ENCODE peak calls at places on chromosomes 16 and 17, in six cellular contexts. T is hepatocyte; Q is pancreas; N is heart right ventricle; X is CD8-positive, alpha-beta T cell; S is bronchial epithelial cell. O is an unnamed sample.

GRCh38 chr16:79509221-79509631 is 91.3 kb downstream of the MAF start:
- DNase-seq in Q (no peak), T (no peak), N (peak; percentile 42), X (no peak), S (no peak), O (no peak)

GRCh38 chr16:72199938-72200337 is 28.0 kb upstream of the PMFBP1 start:
- DNase-seq in N (no peak), Q (no peak), T (no peak), S (no peak), X (no peak), O (no peak)

GRCh38 chr17:55690105-55690508 is 32.6 kb downstream of the TMEM100 start:
- DNase-seq in T (no peak), N (no peak), S (no peak), Q (no peak), X (no peak), O (peak; percentile 17)

GRCh38 chr16:15807603-15808009 is 49.2 kb downstream of the MYH11 start:
- DNase-seq in T (no peak), Q (no peak), S (no peak), X (no peak), N (peak; percentile 24), O (no peak)

GRCh38 chr17:67594115-67594878 is 123.4 kb upstream of the NOL11 start:
- DNase-seq in T (peak; percentile 28), S (no peak), N (no peak), Q (no peak), X (no peak), O (no peak)

GRCh38 chr16:88833086-88833485 is 21.4 kb upstream of the APRT start:
- DNase-seq in N (no peak), Q (no peak), T (no peak), S (no peak), X (no peak), O (no peak)

GRCh38 chr16:75621170-75621477 is 2.0 kb downstream of the ADAT1 start:
- DNase-seq in X (no peak), N (no peak), Q (no peak), S (peak; percentile 51), T (peak; percentile 58), O (peak; percentile 46)

GRCh38 chr16:81259916-81260315 is 21.4 kb downstream of the BCO1 start:
- DNase-seq in Q (no peak), X (no peak), T (no peak), S (no peak), N (no peak), O (no peak)

GRCh38 chr17:38727661-38728220 is 2.4 kb upstream of the CISD3 start:
- DNase-seq in Q (no peak), N (no peak), T (no peak), S (no peak), X (no peak), O (no peak)

GRCh38 chr16:20901441-20902112 is 1.0 kb downstream of the LYRM1 start:
- DNase-seq in T (peak; percentile 70), N (peak; percentile 50), S (peak; percentile 83), Q (peak; percentile 50), X (no peak), O (peak; percentile 59)

GRCh38 chr17:48915459-48916282 is 7.5 kb downstream of the UBE2Z start:
- DNase-seq in Q (no peak), X (no peak), T (peak; percentile 60), N (no peak), S (peak; percentile 96), O (peak; percentile 94)

GRCh38 chr16:83930730-83931500 is 22.1 kb upstream of the OSGIN1 start:
- DNase-seq in X (no peak), S (no peak), T (no peak), N (no peak), Q (no peak), O (no peak)

GRCh38 chr16:20814761-20815160 is 8.4 kb downstream of the REXO5 start:
- DNase-seq in X (no peak), N (no peak), S (no peak), T (no peak), Q (no peak), O (no peak)

GRCh38 chr17:79633154-79633553 is 22.3 kb upstream of the RBFOX3 start:
- DNase-seq in Q (peak; percentile 3), N (no peak), S (no peak), T (no peak), X (no peak), O (no peak)

GRCh38 chr16:85136213-85136704 is 24.0 kb upstream of the CIBAR2 start:
- DNase-seq in T (no peak), S (no peak), X (no peak), Q (no peak), N (peak; percentile 42), O (no peak)

GRCh38 chr17:19958023-19958422 is 19.6 kb downstream of the AKAP10 start:
- DNase-seq in S (peak; percentile 81), T (peak; percentile 48), Q (no peak), X (no peak), N (no peak), O (peak; percentile 54)

GRCh38 chr16:64950262-64950661 is 171.6 kb downstream of the CDH11 start:
- DNase-seq in S (no peak), X (no peak), Q (no peak), T (no peak), N (no peak), O (no peak)

GRCh38 chr16:84817613-84818012 is 2.2 kb upstream of the CRISPLD2 start:
- DNase-seq in N (no peak), T (no peak), X (no peak), S (no peak), Q (no peak), O (no peak)

GRCh38 chr17:48213797-48214196 is 106.2 kb downstream of the SNX11 start:
- DNase-seq in T (no peak), S (no peak), X (no peak), N (no peak), Q (no peak), O (no peak)

GRCh38 chr16:65909310-65910050 is 457.0 kb upstream of the CDH5 start:
- DNase-seq in X (no peak), N (no peak), T (peak; percentile 19), S (peak; percentile 63), Q (no peak), O (peak; percentile 49)

GRCh38 chr17:60392845-60393702 is 1.1 kb upstream of the USP32 start:
- DNase-seq in T (peak; percentile 58), X (no peak), S (peak; percentile 47), N (peak; percentile 41), Q (peak; percentile 57), O (peak; percentile 67)

GRCh38 chr16:86424968-86425367 is 85.4 kb upstream of the FOXF1 start:
- DNase-seq in T (no peak), X (no peak), S (no peak), N (no peak), Q (no peak), O (no peak)

GRCh38 chr16:79436885-79437284 is 163.7 kb downstream of the MAF start:
- DNase-seq in N (no peak), X (no peak), T (no peak), Q (no peak), S (no peak), O (no peak)

GRCh38 chr16:23699100-23699499 is 13.9 kb downstream of the ERN2 start:
- DNase-seq in N (no peak), T (no peak), S (peak; percentile 38), Q (no peak), X (no peak), O (no peak)

GRCh38 chr17:78432226-78432894 is 53.9 kb downstream of the PGS1 start:
- DNase-seq in N (no peak), S (no peak), Q (no peak), X (no peak), T (no peak), O (no peak)

GRCh38 chr17:45425125-45425983 is 7.3 kb downstream of the ARHGAP27 start:
- DNase-seq in N (peak; percentile 58), X (no peak), S (peak; percentile 94), Q (peak; percentile 81), T (peak; percentile 94), O (peak; percentile 97)

GRCh38 chr16:86325360-86325759 is 185.0 kb upstream of the FOXF1 start:
- DNase-seq in N (no peak), Q (no peak), S (no peak), X (no peak), T (no peak), O (no peak)

GRCh38 chr17:4738136-4739121 is 1.2 kb upstream of the ZMYND15 start:
- DNase-seq in X (no peak), T (peak; percentile 71), S (peak; percentile 84), Q (no peak), N (no peak), O (peak; percentile 45)

GRCh38 chr17:4734857-4735475 is 3.7 kb downstream of the MED11 start:
- DNase-seq in S (no peak), Q (no peak), X (no peak), N (no peak), T (peak; percentile 16), O (no peak)

GRCh38 chr17:4728124-4728523 is 3.1 kb upstream of the MED11 start:
- DNase-seq in N (no peak), T (peak; percentile 25), Q (peak; percentile 60), S (peak; percentile 71), X (no peak), O (no peak)

GRCh38 chr17:4735825-4736651 is 3.6 kb upstream of the ZMYND15 start:
- DNase-seq in T (no peak), S (no peak), X (no peak), Q (no peak), N (no peak), O (no peak)

DNA sequence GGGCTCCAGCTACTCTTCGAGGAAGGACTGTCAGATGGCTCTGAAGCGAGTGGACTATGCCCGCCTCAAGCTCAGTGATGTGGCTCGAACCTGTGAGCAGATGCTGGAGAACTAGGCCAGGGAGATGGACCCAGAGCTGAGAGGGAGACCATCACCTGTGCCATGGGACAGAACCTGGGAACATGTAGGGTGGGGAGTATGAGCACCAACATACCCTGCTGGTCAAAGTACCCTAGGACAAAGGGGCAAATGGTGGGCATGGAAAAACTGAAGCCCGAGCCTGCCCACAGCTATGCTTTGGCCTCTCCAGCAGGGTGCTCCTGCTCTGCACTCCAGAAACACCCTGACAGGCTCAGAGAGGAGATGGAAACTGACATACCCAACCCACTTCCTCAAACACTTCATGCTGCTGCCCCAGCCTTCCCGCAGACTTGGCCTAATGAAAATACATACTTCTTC is 1.9 kb downstream of the MED11 start:
- DNase-seq in T (peak; percentile 17), N (no peak), S (no peak), Q (no peak), X (no peak), O (no peak)
- TF ChIP-seq CTCF in T (no peak), N (no peak), S (peak; percentile 6), Q (no peak), X (no peak), O (no peak)

DNA sequence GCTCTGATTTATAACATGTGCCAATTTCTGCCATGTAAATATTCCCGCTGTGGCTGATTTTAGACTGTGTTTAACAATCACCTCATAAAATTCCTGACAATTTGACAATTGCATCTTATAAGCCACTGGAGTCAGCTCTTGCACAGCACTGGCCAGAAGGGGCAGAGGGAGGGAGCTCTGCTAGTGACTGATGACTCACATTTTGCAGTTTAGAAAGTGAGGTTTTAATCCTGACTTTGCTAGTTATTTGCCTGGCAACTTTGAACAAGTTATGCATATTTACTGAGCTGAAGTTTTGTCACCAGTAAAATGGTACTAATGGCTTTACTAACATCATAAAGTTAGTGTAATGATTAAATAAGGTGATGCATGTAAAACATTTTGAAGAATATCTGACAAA is 452.3 kb downstream of the CNTNAP4 start:
- DNase-seq in N (no peak), T (peak; percentile 63), Q (no peak), X (no peak), S (peak; percentile 7), O (peak; percentile 57)
- TF ChIP-seq CTCF in N (no peak), T (no peak), Q (no peak), X (no peak), S (no peak), O (no peak)

GRCh38 chr16:82630688-82631087 is 3.9 kb downstream of the CDH13 start:
- DNase-seq in Q (no peak), N (no peak), S (peak; percentile 50), X (no peak), T (no peak), O (peak; percentile 54)
- TF ChIP-seq CTCF in Q (no peak), N (peak; percentile 62), S (peak; percentile 40), X (no peak), T (peak; percentile 59), O (peak; percentile 38)

GRCh38 chr17:57906910-57907309 is 48.3 kb downstream of the CUEDC1 start:
- DNase-seq in Q (no peak), S (no peak), X (no peak), N (no peak), T (no peak), O (no peak)
- TF ChIP-seq CTCF in Q (no peak), S (no peak), X (no peak), N (no peak), T (no peak), O (no peak)

O was measured in MCF 10A.